ENCODE peak calls at places on chromosomes 13 and 19, in nine cellular contexts. F is germinal center, D is AG20443, Z is hepatocyte, Y is T47D, G is C1 segment of cervical spinal cord, I is H9, H is left kidney, W is HuH-7. O is an unnamed sample.

GRCh38 chr13:34038326-34039068 is 220.5 kb downstream of the RFC3 start:
- DNase-seq in F (no peak), D (no peak), Z (no peak), Y (no peak), G (no peak), I (no peak), H (no peak), W (no peak), O (no peak)

GRCh38 chr19:29831041-29831548 is 19.3 kb downstream of the CCNE1 start:
- DNase-seq in F (no peak), D (no peak), Z (no peak), Y (no peak), G (no peak), I (no peak), H (no peak), W (no peak), O (no peak)

GRCh38 chr13:98155475-98156111 is 12.7 kb downstream of the FARP1 start:
- DNase-seq in F (no peak), D (no peak), Z (no peak), Y (peak), G (no peak), I (no peak), H (no peak), W (no peak), O (no peak)

GRCh38 chr13:91701975-91702374 is 303.6 kb downstream of the GPC5 start:
- DNase-seq in F (no peak), D (no peak), Z (no peak), Y (peak), G (no peak), I (no peak), H (no peak), W (no peak), O (peak)

GRCh38 chr19:21568816-21569496 is 63.6 kb downstream of the ZNF429 start:
- DNase-seq in F (peak), D (peak), Z (no peak), Y (peak), G (peak), I (no peak), H (peak), W (peak), O (peak)

GRCh38 chr13:73440296-73440895 is 381.6 kb downstream of the KLF5 start:
- DNase-seq in F (no peak), D (no peak), Z (no peak), Y (peak), G (no peak), I (no peak), H (peak), W (no peak), O (no peak)

GRCh38 chr13:47175172-47175806 is 278.4 kb upstream of the HTR2A start:
- DNase-seq in F (no peak), D (peak), Z (no peak), Y (no peak), G (no peak), I (no peak), H (peak), W (no peak), O (no peak)

GRCh38 chr19:11142528-11143171 is 12.9 kb downstream of the SPC24 start:
- DNase-seq in F (no peak), D (peak), Z (peak), Y (peak), G (no peak), I (peak), H (peak), W (peak), O (no peak)

GRCh38 chr19:13010038-13010991 is 15.0 kb downstream of the NFIX start:
- DNase-seq in F (no peak), D (no peak), Z (no peak), Y (no peak), G (no peak), I (peak), H (no peak), W (no peak), O (no peak)

GRCh38 chr13:32883501-32883900 is 132.7 kb upstream of the KL start:
- DNase-seq in F (no peak), D (peak), Z (no peak), Y (no peak), G (no peak), I (no peak), H (no peak), W (no peak), O (peak)

GRCh38 chr13:114067381-114067885 is 65.0 kb downstream of the RASA3 start:
- DNase-seq in F (peak), D (peak), Z (no peak), Y (no peak), G (no peak), I (no peak), H (no peak), W (no peak), O (no peak)

GRCh38 chr19:35756373-35757230 is at the start of gene HSPB6:
- DNase-seq in F (no peak), D (peak), Z (peak), Y (no peak), G (no peak), I (peak), H (peak), W (no peak), O (no peak)

GRCh38 chr19:39138221-39139211 is 12.9 kb downstream of the PAK4 start:
- DNase-seq in F (no peak), D (no peak), Z (no peak), Y (no peak), G (no peak), I (no peak), H (no peak), W (no peak), O (no peak)

GRCh38 chr13:80276371-80277289 is 64.3 kb downstream of the SPRY2 start:
- DNase-seq in F (no peak), D (peak), Z (no peak), Y (no peak), G (peak), I (no peak), H (peak), W (peak), O (no peak)

GRCh38 chr19:50332264-50333038 is 3.3 kb upstream of the KCNC3 start:
- DNase-seq in F (no peak), D (peak), Z (peak), Y (peak), G (no peak), I (peak), H (peak), W (no peak), O (no peak)